ENCODE peak calls at places on chromosomes 2 and 18, in five cellular contexts. I, S, O, Y and H are unnamed samples.

GRCh38 chr2:38074775-38075435 is 1.0 kb downstream of the CYP1B1 start:
- ATAC-seq in Y (no peak), S (no peak), O (no peak), I (no peak), H (no peak)

GRCh38 chr2:153509133-153509532 is 30.6 kb upstream of the RPRM start:
- ATAC-seq in S (no peak), I (no peak), O (no peak), Y (no peak), H (no peak)

GRCh38 chr2:181985632-181986205 is at the start of gene PPP1R1C:
- ATAC-seq in I (no peak), O (no peak), S (no peak), Y (no peak), H (no peak)

GRCh38 chr18:23871410-23871809 is 143.1 kb upstream of the TTC39C start:
- ATAC-seq in S (no peak), O (no peak), I (peak), Y (peak), H (peak)

GRCh38 chr2:216888907-216889622 is 29.2 kb upstream of the TNP1 start:
- ATAC-seq in I (no peak), Y (no peak), O (no peak), S (no peak), H (no peak)

GRCh38 chr18:10412933-10413332 is 41.5 kb upstream of the APCDD1 start:
- ATAC-seq in Y (no peak), O (no peak), S (no peak), I (no peak), H (no peak)

GRCh38 chr18:79848579-79849327 is 51.0 kb downstream of the KCNG2 start:
- ATAC-seq in S (no peak), I (no peak), Y (no peak), O (no peak), H (no peak)

GRCh38 chr2:12168354-12169059 is 422.1 kb downstream of the LPIN1 start:
- ATAC-seq in I (no peak), S (no peak), Y (no peak), O (no peak), H (no peak)

GRCh38 chr2:38922902-38923301 is 33.2 kb downstream of the ARHGEF33 start:
- ATAC-seq in Y (no peak), I (no peak), O (no peak), S (no peak), H (no peak)

GRCh38 chr2:106127776-106128268 is 66.3 kb downstream of the UXS1 start:
- ATAC-seq in Y (no peak), O (no peak), S (no peak), I (no peak), H (no peak)

GRCh38 chr18:56890632-56891031 is 239.5 kb downstream of the WDR7 start:
- ATAC-seq in Y (no peak), I (no peak), S (peak), O (no peak), H (peak)

GRCh38 chr2:3490191-3491158 is 28.9 kb downstream of the ADI1 start:
- ATAC-seq in S (no peak), Y (no peak), O (no peak), I (no peak), H (no peak)

GRCh38 chr2:165864353-165864752 is 70.3 kb upstream of the GALNT3 start:
- ATAC-seq in S (no peak), I (no peak), O (no peak), Y (no peak), H (no peak)